ENCODE peak calls at places on chromosomes 13 and 19, in seven cellular contexts. One of them, this sample, is unnamed.

GRCh38 chr19:52190679-52191293 is 934 bp downstream of the PPP2R1A start:
- DNase-seq in COR-L47: no peak
- DNase-seq in cardiac fibroblast: peak; percentile 63
- DNase-seq in head of caudate nucleus: peak; percentile 44
- DNase-seq in AG04450: no peak
- DNase-seq in stimulated activated CD4-positive, alpha-beta T cell treated with anti-CD3 and anti-CD28 coated beads, Interleukin-1b, Interleukin-23, amount 100 ng/mL, for 48 hours: no peak
- DNase-seq in effector memory CD4-positive, alpha-beta T cell: no peak
- DNase-seq in this sample: no peak

GRCh38 chr19:16897572-16898056 is 8.8 kb downstream of the F2RL3 start:
- DNase-seq in COR-L47: no peak
- DNase-seq in cardiac fibroblast: peak; percentile 26
- DNase-seq in head of caudate nucleus: no peak
- DNase-seq in AG04450: no peak
- DNase-seq in stimulated activated CD4-positive, alpha-beta T cell treated with anti-CD3 and anti-CD28 coated beads, Interleukin-1b, Interleukin-23, amount 100 ng/mL, for 48 hours: no peak
- DNase-seq in effector memory CD4-positive, alpha-beta T cell: no peak
- DNase-seq in this sample: no peak

GRCh38 chr13:109043561-109044075 is 414.2 kb downstream of the MYO16 start:
- DNase-seq in COR-L47: no peak
- DNase-seq in cardiac fibroblast: no peak
- DNase-seq in head of caudate nucleus: no peak
- DNase-seq in AG04450: no peak
- DNase-seq in stimulated activated CD4-positive, alpha-beta T cell treated with anti-CD3 and anti-CD28 coated beads, Interleukin-1b, Interleukin-23, amount 100 ng/mL, for 48 hours: no peak
- DNase-seq in effector memory CD4-positive, alpha-beta T cell: no peak
- DNase-seq in this sample: no peak

GRCh38 chr13:44142911-44143665 is 230.5 kb upstream of the SERP2 start:
- DNase-seq in COR-L47: no peak
- DNase-seq in cardiac fibroblast: no peak
- DNase-seq in head of caudate nucleus: no peak
- DNase-seq in AG04450: no peak
- DNase-seq in stimulated activated CD4-positive, alpha-beta T cell treated with anti-CD3 and anti-CD28 coated beads, Interleukin-1b, Interleukin-23, amount 100 ng/mL, for 48 hours: no peak
- DNase-seq in effector memory CD4-positive, alpha-beta T cell: no peak
- DNase-seq in this sample: no peak

GRCh38 chr13:30572859-30573275 is 44.9 kb upstream of the USPL1 start:
- DNase-seq in COR-L47: no peak
- DNase-seq in cardiac fibroblast: peak; percentile 67
- DNase-seq in head of caudate nucleus: no peak
- DNase-seq in AG04450: no peak
- DNase-seq in stimulated activated CD4-positive, alpha-beta T cell treated with anti-CD3 and anti-CD28 coated beads, Interleukin-1b, Interleukin-23, amount 100 ng/mL, for 48 hours: no peak
- DNase-seq in effector memory CD4-positive, alpha-beta T cell: no peak
- DNase-seq in this sample: peak; percentile 30

GRCh38 chr19:928471-929259 is 2.8 kb downstream of the ARID3A start:
- DNase-seq in COR-L47: no peak
- DNase-seq in cardiac fibroblast: peak; percentile 22
- DNase-seq in head of caudate nucleus: no peak
- DNase-seq in AG04450: no peak
- DNase-seq in stimulated activated CD4-positive, alpha-beta T cell treated with anti-CD3 and anti-CD28 coated beads, Interleukin-1b, Interleukin-23, amount 100 ng/mL, for 48 hours: no peak
- DNase-seq in effector memory CD4-positive, alpha-beta T cell: no peak
- DNase-seq in this sample: no peak

GRCh38 chr13:41216160-41216559 is 21.8 kb upstream of the KBTBD7 start:
- DNase-seq in COR-L47: no peak
- DNase-seq in cardiac fibroblast: peak; percentile 25
- DNase-seq in head of caudate nucleus: no peak
- DNase-seq in AG04450: peak; percentile 32
- DNase-seq in stimulated activated CD4-positive, alpha-beta T cell treated with anti-CD3 and anti-CD28 coated beads, Interleukin-1b, Interleukin-23, amount 100 ng/mL, for 48 hours: no peak
- DNase-seq in effector memory CD4-positive, alpha-beta T cell: no peak
- DNase-seq in this sample: peak; percentile 21

GRCh38 chr19:48950159-48950558 is 4.5 kb upstream of the BAX start:
- DNase-seq in COR-L47: no peak
- DNase-seq in cardiac fibroblast: no peak
- DNase-seq in head of caudate nucleus: no peak
- DNase-seq in AG04450: no peak
- DNase-seq in stimulated activated CD4-positive, alpha-beta T cell treated with anti-CD3 and anti-CD28 coated beads, Interleukin-1b, Interleukin-23, amount 100 ng/mL, for 48 hours: no peak
- DNase-seq in effector memory CD4-positive, alpha-beta T cell: no peak
- DNase-seq in this sample: no peak

GRCh38 chr19:51016798-51017683 is 2.5 kb downstream of the KLK10 start:
- DNase-seq in COR-L47: no peak
- DNase-seq in cardiac fibroblast: peak; percentile 61
- DNase-seq in head of caudate nucleus: peak; percentile 37
- DNase-seq in AG04450: no peak
- DNase-seq in stimulated activated CD4-positive, alpha-beta T cell treated with anti-CD3 and anti-CD28 coated beads, Interleukin-1b, Interleukin-23, amount 100 ng/mL, for 48 hours: peak; percentile 69
- DNase-seq in effector memory CD4-positive, alpha-beta T cell: no peak
- DNase-seq in this sample: peak; percentile 70

GRCh38 chr13:32846556-32846955 is 169.7 kb upstream of the KL start:
- DNase-seq in COR-L47: no peak
- DNase-seq in cardiac fibroblast: no peak
- DNase-seq in head of caudate nucleus: no peak
- DNase-seq in AG04450: no peak
- DNase-seq in stimulated activated CD4-positive, alpha-beta T cell treated with anti-CD3 and anti-CD28 coated beads, Interleukin-1b, Interleukin-23, amount 100 ng/mL, for 48 hours: no peak
- DNase-seq in effector memory CD4-positive, alpha-beta T cell: no peak
- DNase-seq in this sample: no peak

GRCh38 chr13:112683581-112683980 is 6.3 kb upstream of the ATP11A start:
- DNase-seq in COR-L47: no peak
- DNase-seq in cardiac fibroblast: no peak
- DNase-seq in head of caudate nucleus: no peak
- DNase-seq in AG04450: no peak
- DNase-seq in stimulated activated CD4-positive, alpha-beta T cell treated with anti-CD3 and anti-CD28 coated beads, Interleukin-1b, Interleukin-23, amount 100 ng/mL, for 48 hours: no peak
- DNase-seq in effector memory CD4-positive, alpha-beta T cell: no peak
- DNase-seq in this sample: no peak

GRCh38 chr19:2867025-2867991 is at the start of gene ZNF556:
- DNase-seq in COR-L47: peak; percentile 29
- DNase-seq in cardiac fibroblast: no peak
- DNase-seq in head of caudate nucleus: no peak
- DNase-seq in AG04450: no peak
- DNase-seq in stimulated activated CD4-positive, alpha-beta T cell treated with anti-CD3 and anti-CD28 coated beads, Interleukin-1b, Interleukin-23, amount 100 ng/mL, for 48 hours: peak; percentile 19
- DNase-seq in effector memory CD4-positive, alpha-beta T cell: no peak
- DNase-seq in this sample: peak; percentile 19

GRCh38 chr19:8585894-8586750 is 8.9 kb upstream of the MYO1F start:
- DNase-seq in COR-L47: no peak
- DNase-seq in cardiac fibroblast: peak; percentile 34
- DNase-seq in head of caudate nucleus: no peak
- DNase-seq in AG04450: no peak
- DNase-seq in stimulated activated CD4-positive, alpha-beta T cell treated with anti-CD3 and anti-CD28 coated beads, Interleukin-1b, Interleukin-23, amount 100 ng/mL, for 48 hours: peak; percentile 60
- DNase-seq in effector memory CD4-positive, alpha-beta T cell: peak; percentile 49
- DNase-seq in this sample: peak; percentile 65

GRCh38 chr13:94966380-94966779 is 254.0 kb upstream of the SOX21 start:
- DNase-seq in COR-L47: peak; percentile 82
- DNase-seq in cardiac fibroblast: no peak
- DNase-seq in head of caudate nucleus: no peak
- DNase-seq in AG04450: no peak
- DNase-seq in stimulated activated CD4-positive, alpha-beta T cell treated with anti-CD3 and anti-CD28 coated beads, Interleukin-1b, Interleukin-23, amount 100 ng/mL, for 48 hours: no peak
- DNase-seq in effector memory CD4-positive, alpha-beta T cell: no peak
- DNase-seq in this sample: no peak

GRCh38 chr13:28533049-28533436 is 38.1 kb upstream of the FLT1 start:
- DNase-seq in COR-L47: no peak
- DNase-seq in cardiac fibroblast: peak; percentile 6
- DNase-seq in head of caudate nucleus: no peak
- DNase-seq in AG04450: no peak
- DNase-seq in stimulated activated CD4-positive, alpha-beta T cell treated with anti-CD3 and anti-CD28 coated beads, Interleukin-1b, Interleukin-23, amount 100 ng/mL, for 48 hours: no peak
- DNase-seq in effector memory CD4-positive, alpha-beta T cell: no peak
- DNase-seq in this sample: no peak

GRCh38 chr19:36436531-36436930 is 18.1 kb upstream of the ZFP82 start:
- DNase-seq in COR-L47: no peak
- DNase-seq in cardiac fibroblast: no peak
- DNase-seq in head of caudate nucleus: no peak
- DNase-seq in AG04450: no peak
- DNase-seq in stimulated activated CD4-positive, alpha-beta T cell treated with anti-CD3 and anti-CD28 coated beads, Interleukin-1b, Interleukin-23, amount 100 ng/mL, for 48 hours: no peak
- DNase-seq in effector memory CD4-positive, alpha-beta T cell: no peak
- DNase-seq in this sample: no peak

GRCh38 chr13:39253774-39254173 is 215.5 kb downstream of the NHLRC3 start:
- DNase-seq in COR-L47: no peak
- DNase-seq in cardiac fibroblast: peak; percentile 27
- DNase-seq in head of caudate nucleus: no peak
- DNase-seq in AG04450: peak; percentile 2
- DNase-seq in stimulated activated CD4-positive, alpha-beta T cell treated with anti-CD3 and anti-CD28 coated beads, Interleukin-1b, Interleukin-23, amount 100 ng/mL, for 48 hours: no peak
- DNase-seq in effector memory CD4-positive, alpha-beta T cell: no peak
- DNase-seq in this sample: no peak

GRCh38 chr19:43353606-43354304 is at the start of gene CD177:
- DNase-seq in COR-L47: no peak
- DNase-seq in cardiac fibroblast: no peak
- DNase-seq in head of caudate nucleus: no peak
- DNase-seq in AG04450: no peak
- DNase-seq in stimulated activated CD4-positive, alpha-beta T cell treated with anti-CD3 and anti-CD28 coated beads, Interleukin-1b, Interleukin-23, amount 100 ng/mL, for 48 hours: no peak
- DNase-seq in effector memory CD4-positive, alpha-beta T cell: no peak
- DNase-seq in this sample: no peak

GRCh38 chr19:1756705-1757445 is 3.6 kb downstream of the ONECUT3 start:
- DNase-seq in COR-L47: no peak
- DNase-seq in cardiac fibroblast: no peak
- DNase-seq in head of caudate nucleus: no peak
- DNase-seq in AG04450: no peak
- DNase-seq in stimulated activated CD4-positive, alpha-beta T cell treated with anti-CD3 and anti-CD28 coated beads, Interleukin-1b, Interleukin-23, amount 100 ng/mL, for 48 hours: no peak
- DNase-seq in effector memory CD4-positive, alpha-beta T cell: no peak
- DNase-seq in this sample: no peak

GRCh38 chr13:33953781-33954180 is 135.8 kb downstream of the RFC3 start:
- DNase-seq in COR-L47: no peak
- DNase-seq in cardiac fibroblast: peak; percentile 17
- DNase-seq in head of caudate nucleus: no peak
- DNase-seq in AG04450: no peak
- DNase-seq in stimulated activated CD4-positive, alpha-beta T cell treated with anti-CD3 and anti-CD28 coated beads, Interleukin-1b, Interleukin-23, amount 100 ng/mL, for 48 hours: no peak
- DNase-seq in effector memory CD4-positive, alpha-beta T cell: no peak
- DNase-seq in this sample: no peak

GRCh38 chr13:78176880-78177279 is 258.2 kb upstream of the EDNRB start:
- DNase-seq in COR-L47: no peak
- DNase-seq in cardiac fibroblast: no peak
- DNase-seq in head of caudate nucleus: no peak
- DNase-seq in AG04450: no peak
- DNase-seq in stimulated activated CD4-positive, alpha-beta T cell treated with anti-CD3 and anti-CD28 coated beads, Interleukin-1b, Interleukin-23, amount 100 ng/mL, for 48 hours: no peak
- DNase-seq in effector memory CD4-positive, alpha-beta T cell: no peak
- DNase-seq in this sample: no peak

GRCh38 chr19:18386543-18387251 is 739 bp downstream of the GDF15 start:
- DNase-seq in COR-L47: no peak
- DNase-seq in cardiac fibroblast: peak; percentile 53
- DNase-seq in head of caudate nucleus: no peak
- DNase-seq in AG04450: no peak
- DNase-seq in stimulated activated CD4-positive, alpha-beta T cell treated with anti-CD3 and anti-CD28 coated beads, Interleukin-1b, Interleukin-23, amount 100 ng/mL, for 48 hours: no peak
- DNase-seq in effector memory CD4-positive, alpha-beta T cell: no peak
- DNase-seq in this sample: peak; percentile 75

GRCh38 chr13:48644951-48645350 is 8.8 kb upstream of the CYSLTR2 start:
- DNase-seq in COR-L47: no peak
- DNase-seq in cardiac fibroblast: no peak
- DNase-seq in head of caudate nucleus: no peak
- DNase-seq in AG04450: no peak
- DNase-seq in stimulated activated CD4-positive, alpha-beta T cell treated with anti-CD3 and anti-CD28 coated beads, Interleukin-1b, Interleukin-23, amount 100 ng/mL, for 48 hours: no peak
- DNase-seq in effector memory CD4-positive, alpha-beta T cell: no peak
- DNase-seq in this sample: no peak

GRCh38 chr13:113581871-113582270 is 2.7 kb upstream of the TFDP1 start:
- DNase-seq in COR-L47: no peak
- DNase-seq in cardiac fibroblast: no peak
- DNase-seq in head of caudate nucleus: no peak
- DNase-seq in AG04450: no peak
- DNase-seq in stimulated activated CD4-positive, alpha-beta T cell treated with anti-CD3 and anti-CD28 coated beads, Interleukin-1b, Interleukin-23, amount 100 ng/mL, for 48 hours: no peak
- DNase-seq in effector memory CD4-positive, alpha-beta T cell: no peak
- DNase-seq in this sample: no peak

GRCh38 chr19:27776020-27776419 is 1436.9 kb downstream of the UQCRFS1 start:
- DNase-seq in COR-L47: no peak
- DNase-seq in cardiac fibroblast: peak; percentile 69
- DNase-seq in head of caudate nucleus: no peak
- DNase-seq in AG04450: no peak
- DNase-seq in stimulated activated CD4-positive, alpha-beta T cell treated with anti-CD3 and anti-CD28 coated beads, Interleukin-1b, Interleukin-23, amount 100 ng/mL, for 48 hours: no peak
- DNase-seq in effector memory CD4-positive, alpha-beta T cell: no peak
- DNase-seq in this sample: peak; percentile 57

This sample was measured in H4.